ENCODE peak calls at places on chromosomes 12 and 14, in four cellular contexts. One of them, this sample, is unnamed.

GRCh38 chr12:112998997-112999767 is 20.9 kb downstream of the OAS2 start:
- DNase-seq in A549: no peak
- DNase-seq in endothelial cell of umbilical vein: no peak
- DNase-seq in breast epithelium: no peak
- DNase-seq in this sample: no peak

GRCh38 chr12:2240984-2241383 is 188.2 kb downstream of the CACNA1C start:
- DNase-seq in A549: no peak
- DNase-seq in endothelial cell of umbilical vein: no peak
- DNase-seq in breast epithelium: no peak
- DNase-seq in this sample: peak; percentile 17

GRCh38 chr12:128951448-128951847 is 98.2 kb downstream of the GLT1D1 start:
- DNase-seq in A549: no peak
- DNase-seq in endothelial cell of umbilical vein: no peak
- DNase-seq in breast epithelium: no peak
- DNase-seq in this sample: no peak

GRCh38 chr12:88698471-88698870 is 118.2 kb upstream of the KITLG start:
- DNase-seq in A549: no peak
- DNase-seq in endothelial cell of umbilical vein: no peak
- DNase-seq in breast epithelium: no peak
- DNase-seq in this sample: no peak

GRCh38 chr12:131684015-131684725 is 26.7 kb upstream of the SFSWAP start:
- DNase-seq in A549: no peak
- DNase-seq in endothelial cell of umbilical vein: no peak
- DNase-seq in breast epithelium: no peak
- DNase-seq in this sample: no peak

GRCh38 chr14:36605506-36605857 is 23.1 kb upstream of the NKX2-8 start:
- DNase-seq in A549: no peak
- DNase-seq in endothelial cell of umbilical vein: no peak
- DNase-seq in breast epithelium: no peak
- DNase-seq in this sample: peak; percentile 4

GRCh38 chr14:93104961-93105360 is 10.8 kb downstream of the ITPK1 start:
- DNase-seq in A549: no peak
- DNase-seq in endothelial cell of umbilical vein: no peak
- DNase-seq in breast epithelium: no peak
- DNase-seq in this sample: no peak

GRCh38 chr14:105045710-105046326 is 19.4 kb downstream of the GPR132 start:
- DNase-seq in A549: peak; percentile 91
- DNase-seq in endothelial cell of umbilical vein: peak; percentile 81
- DNase-seq in breast epithelium: peak; percentile 94
- DNase-seq in this sample: peak; percentile 91

GRCh38 chr12:95919110-95919509 is 23.3 kb downstream of the CCDC38 start:
- DNase-seq in A549: no peak
- DNase-seq in endothelial cell of umbilical vein: no peak
- DNase-seq in breast epithelium: no peak
- DNase-seq in this sample: no peak

GRCh38 chr14:59454131-59454530 is 11.0 kb downstream of the GPR135 start:
- DNase-seq in A549: no peak
- DNase-seq in endothelial cell of umbilical vein: peak; percentile 50
- DNase-seq in breast epithelium: no peak
- DNase-seq in this sample: peak; percentile 23

GRCh38 chr12:543114-543451 is 83.3 kb downstream of the B4GALNT3 start:
- DNase-seq in A549: no peak
- DNase-seq in endothelial cell of umbilical vein: no peak
- DNase-seq in breast epithelium: no peak
- DNase-seq in this sample: no peak

GRCh38 chr12:50249464-50250229 is 33.7 kb downstream of the LIMA1 start:
- DNase-seq in A549: no peak
- DNase-seq in endothelial cell of umbilical vein: peak; percentile 28
- DNase-seq in breast epithelium: no peak
- DNase-seq in this sample: no peak

GRCh38 chr12:124762791-124763593 is 100.7 kb downstream of the SCARB1 start:
- DNase-seq in A549: no peak
- DNase-seq in endothelial cell of umbilical vein: no peak
- DNase-seq in breast epithelium: no peak
- DNase-seq in this sample: no peak

GRCh38 chr14:74141703-74142102 is 56.9 kb downstream of the LIN52 start:
- DNase-seq in A549: no peak
- DNase-seq in endothelial cell of umbilical vein: no peak
- DNase-seq in breast epithelium: no peak
- DNase-seq in this sample: no peak

DNA sequence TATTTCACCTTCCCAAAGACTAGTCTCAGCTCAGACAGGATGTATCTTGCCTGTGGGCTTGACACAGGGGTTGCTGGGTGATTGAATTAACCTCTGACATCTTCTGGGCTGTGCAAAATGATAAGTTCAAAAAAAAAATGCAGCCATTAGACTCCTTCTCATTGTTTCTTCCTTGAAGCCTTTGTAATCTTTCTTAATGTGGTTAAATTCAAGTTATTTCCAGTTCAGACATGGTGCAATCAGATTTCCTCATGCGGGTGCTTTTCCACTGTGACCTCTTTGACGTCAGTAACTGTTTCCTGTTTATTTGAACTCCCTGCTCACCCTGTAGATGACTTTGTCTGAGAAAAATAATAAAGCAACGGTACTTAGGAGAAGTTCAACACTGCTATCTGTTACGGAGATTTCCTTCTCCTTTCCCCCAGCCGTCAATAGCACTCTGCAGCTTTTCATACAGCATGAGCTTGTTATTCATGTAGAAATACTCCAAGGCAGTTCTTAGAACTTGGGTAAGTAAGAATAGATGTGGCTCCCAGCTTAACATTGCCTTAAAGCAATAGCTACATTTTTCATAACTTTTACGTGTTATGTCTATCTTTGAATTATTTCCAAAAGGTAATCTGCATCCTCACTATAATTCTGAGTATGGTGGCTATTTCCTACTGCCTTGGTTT is 155.5 kb downstream of the PRKCH start:
- DNase-seq in A549: peak; percentile 50
- DNase-seq in endothelial cell of umbilical vein: peak; percentile 100
- DNase-seq in breast epithelium: no peak
- DNase-seq in this sample: peak; percentile 93
- TF ChIP-seq POLR2A in A549: no peak
- TF ChIP-seq POLR2A in endothelial cell of umbilical vein: peak; percentile 52
- TF ChIP-seq POLR2A in breast epithelium: no peak
- TF ChIP-seq POLR2A in this sample: no peak

DNA sequence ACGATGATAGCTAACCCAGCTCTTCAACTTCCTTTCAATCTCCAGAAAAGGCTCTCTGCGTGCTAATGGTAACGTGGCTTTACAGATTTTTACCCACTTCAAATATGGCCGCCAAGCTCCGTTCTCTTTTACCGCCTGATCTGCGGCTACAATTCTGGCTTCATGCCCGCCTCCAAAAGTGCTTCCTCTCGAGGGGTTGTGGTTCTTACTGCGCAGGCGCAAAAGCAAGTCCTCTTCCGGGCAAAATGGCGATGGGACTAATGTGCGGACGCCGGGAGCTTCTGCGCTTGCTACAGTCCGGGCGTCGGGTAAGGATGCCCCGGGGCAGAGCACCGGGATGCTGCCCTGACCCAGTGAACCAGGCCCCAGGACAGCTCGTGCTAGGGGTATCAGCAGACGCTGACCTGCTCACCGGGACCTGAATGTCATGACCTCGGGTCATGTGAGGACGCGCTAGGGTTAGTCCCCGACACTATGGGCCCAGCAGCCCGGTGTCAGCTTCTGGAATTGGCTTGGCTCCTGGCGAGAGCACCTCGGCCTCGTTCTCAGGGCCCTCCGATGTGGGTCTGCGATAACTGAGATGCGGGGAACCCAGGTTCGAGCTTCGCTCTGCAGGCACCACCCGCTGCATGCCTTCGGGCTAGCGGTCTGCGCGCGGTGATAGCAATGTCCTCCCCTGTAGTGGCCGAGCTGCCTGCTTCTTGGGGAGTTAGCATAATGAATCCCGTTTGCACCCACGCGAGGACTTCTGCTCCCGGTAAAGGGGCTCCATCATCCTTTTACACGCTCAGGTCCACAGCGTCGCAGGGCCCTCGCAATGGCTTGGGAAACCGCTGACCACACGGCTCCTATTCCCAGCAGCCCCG is at the start of gene OXA1L:
- DNase-seq in A549: peak; percentile 92
- DNase-seq in endothelial cell of umbilical vein: peak; percentile 98
- DNase-seq in breast epithelium: peak; percentile 98
- DNase-seq in this sample: peak; percentile 97
- TF ChIP-seq POLR2A in A549: peak; percentile 85
- TF ChIP-seq POLR2A in endothelial cell of umbilical vein: peak; percentile 81
- TF ChIP-seq POLR2A in breast epithelium: peak; percentile 47
- TF ChIP-seq POLR2A in this sample: peak; percentile 82

GRCh38 chr12:25195056-25195971 is at the start of the genes DNAI7 and ETFRF1:
- DNase-seq in A549: peak; percentile 80
- DNase-seq in endothelial cell of umbilical vein: peak; percentile 96
- DNase-seq in breast epithelium: peak; percentile 98
- DNase-seq in this sample: peak; percentile 100
- TF ChIP-seq POLR2A in A549: peak; percentile 80
- TF ChIP-seq POLR2A in endothelial cell of umbilical vein: peak; percentile 89
- TF ChIP-seq POLR2A in breast epithelium: peak; percentile 33
- TF ChIP-seq POLR2A in this sample: peak; percentile 97

GRCh38 chr12:6434205-6435180 is 10.3 kb upstream of the CD27 start:
- DNase-seq in A549: no peak
- DNase-seq in endothelial cell of umbilical vein: no peak
- DNase-seq in breast epithelium: no peak
- DNase-seq in this sample: no peak

GRCh38 chr12:6430124-6430989 is 14.4 kb upstream of the CD27 start:
- DNase-seq in A549: peak; percentile 93
- DNase-seq in endothelial cell of umbilical vein: peak; percentile 97
- DNase-seq in breast epithelium: no peak
- DNase-seq in this sample: peak; percentile 96

GRCh38 chr12:6430990-6431353 is 13.8 kb upstream of the CD27 start:
- DNase-seq in A549: no peak
- DNase-seq in endothelial cell of umbilical vein: no peak
- DNase-seq in breast epithelium: no peak
- DNase-seq in this sample: no peak

GRCh38 chr12:6435941-6436715 is 8.6 kb upstream of the CD27 start:
- DNase-seq in A549: no peak
- DNase-seq in endothelial cell of umbilical vein: no peak
- DNase-seq in breast epithelium: no peak
- DNase-seq in this sample: no peak

DNA sequence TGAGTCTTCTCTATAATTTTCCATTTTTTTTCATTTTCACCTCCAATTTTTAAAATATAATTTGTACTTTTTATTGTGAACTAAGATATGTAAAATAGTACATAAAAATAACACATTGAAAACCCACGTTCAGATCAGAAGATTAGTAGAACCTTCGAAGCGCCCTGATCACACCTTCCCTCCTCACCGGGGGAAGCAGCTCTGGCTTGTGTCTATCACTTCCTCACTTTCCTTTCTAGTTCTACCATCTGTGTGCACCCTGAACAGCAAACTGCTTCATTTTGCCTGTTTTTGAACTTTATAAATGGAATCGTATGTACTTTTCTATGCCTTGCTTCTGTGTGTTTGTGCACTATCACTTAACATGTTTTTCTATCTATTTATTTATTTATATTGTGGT is 11.8 kb upstream of the CD27 start:
- DNase-seq in A549: no peak
- DNase-seq in endothelial cell of umbilical vein: no peak
- DNase-seq in breast epithelium: no peak
- DNase-seq in this sample: no peak
- TF ChIP-seq POLR2A in A549: no peak
- TF ChIP-seq POLR2A in endothelial cell of umbilical vein: no peak
- TF ChIP-seq POLR2A in breast epithelium: no peak
- TF ChIP-seq POLR2A in this sample: no peak